ENCODE peak calls at places on chromosomes 3 and 15, in six cellular contexts. P, V, M, S, U and K are unnamed samples.

GRCh38 chr3:143329567-143330164 is 210.1 kb downstream of the CHST2 start:
- DNase-seq in V (peak), P (no peak), M (peak), S (no peak), U (no peak), K (peak)

GRCh38 chr15:19973718-19974117 is 567.9 kb downstream of the GOLGA6L6 start:
- DNase-seq in U (no peak), P (no peak), M (no peak), S (no peak), V (no peak), K (no peak)

GRCh38 chr15:92600902-92601301 is 54.7 kb downstream of the FAM174B start:
- DNase-seq in U (no peak), P (no peak), V (no peak), M (no peak), S (no peak), K (no peak)

GRCh38 chr3:10189557-10190374 is 25.0 kb downstream of the IRAK2 start:
- DNase-seq in S (peak), M (peak), U (no peak), V (peak), P (peak), K (no peak)

GRCh38 chr3:125128861-125129501 is 73.2 kb upstream of the HEG1 start:
- DNase-seq in P (no peak), M (peak), U (no peak), V (no peak), S (no peak), K (no peak)

GRCh38 chr3:182717216-182717615 is 76.1 kb upstream of the ATP11B start:
- DNase-seq in M (no peak), V (no peak), S (no peak), U (no peak), P (no peak), K (no peak)

GRCh38 chr15:77533530-77533929 is 99.2 kb downstream of the LINGO1 start:
- DNase-seq in S (no peak), M (no peak), U (no peak), V (no peak), P (no peak), K (no peak)

GRCh38 chr3:149621218-149622005 is 36.4 kb downstream of the WWTR1 start:
- DNase-seq in V (no peak), M (peak), P (no peak), S (no peak), U (no peak), K (no peak)

GRCh38 chr3:55481067-55481917 is 5.8 kb downstream of the WNT5A start:
- DNase-seq in S (no peak), P (no peak), M (peak), U (no peak), V (peak), K (peak)

GRCh38 chr3:127903596-127903995 is 11.4 kb upstream of the KBTBD12 start:
- DNase-seq in M (no peak), S (no peak), V (no peak), U (no peak), P (no peak), K (no peak)

GRCh38 chr3:150097588-150097890 is 126.8 kb upstream of the PFN2 start:
- DNase-seq in P (no peak), V (no peak), U (no peak), S (no peak), M (no peak), K (no peak)

GRCh38 chr3:182723596-182723995 is 69.7 kb upstream of the ATP11B start:
- DNase-seq in V (no peak), M (no peak), P (no peak), U (no peak), S (no peak), K (no peak)

GRCh38 chr3:119831941-119832371 is 50.1 kb downstream of the NR1I2 start:
- DNase-seq in U (no peak), S (no peak), V (no peak), M (peak), P (no peak), K (no peak)

GRCh38 chr3:164208026-164208425 is 870.3 kb downstream of the SI start:
- DNase-seq in V (no peak), M (no peak), S (no peak), P (no peak), U (no peak), K (no peak)

GRCh38 chr3:95437409-95437808 is 1374.5 kb downstream of the NSUN3 start:
- DNase-seq in V (no peak), U (no peak), M (no peak), S (no peak), P (no peak), K (no peak)

GRCh38 chr3:65672876-65673815 is 365.6 kb downstream of the MAGI1 start:
- DNase-seq in P (peak), M (peak), S (peak), U (peak), V (no peak), K (peak)

GRCh38 chr3:4021162-4021561 is 221.9 kb downstream of the LRRN1 start:
- DNase-seq in M (no peak), U (no peak), P (no peak), V (no peak), S (no peak), K (peak)

GRCh38 chr3:54225841-54226528 is 103.6 kb downstream of the CACNA2D3 start:
- DNase-seq in U (no peak), S (no peak), P (no peak), V (no peak), M (peak), K (no peak)
- TF ChIP-seq CTCF in U (no peak), S (no peak), P (no peak), V (no peak), M (no peak), K (no peak)

GRCh38 chr3:32146669-32147315 is 40.4 kb downstream of the GPD1L start:
- DNase-seq in P (no peak), V (no peak), S (no peak), M (no peak), U (no peak), K (no peak)

GRCh38 chr3:32143849-32144757 is 37.7 kb downstream of the GPD1L start:
- DNase-seq in U (peak), S (peak), P (peak), M (peak), V (no peak), K (peak)

GRCh38 chr3:32147935-32148334 is 41.5 kb downstream of the GPD1L start:
- DNase-seq in V (no peak), P (no peak), S (no peak), U (no peak), M (peak), K (no peak)

GRCh38 chr3:32147509-32147908 is 41.1 kb downstream of the GPD1L start:
- DNase-seq in S (no peak), U (no peak), M (no peak), P (no peak), V (no peak), K (no peak)

GRCh38 chr3:32148356-32148755 is 41.9 kb downstream of the GPD1L start:
- DNase-seq in M (no peak), P (no peak), V (no peak), U (no peak), S (no peak), K (no peak)
- TF ChIP-seq CTCF in M (no peak), P (no peak), V (no peak), U (no peak), S (no peak), K (no peak)

GRCh38 chr3:129004639-129005295 is 3.7 kb downstream of the EFCC1 start:
- DNase-seq in S (no peak), P (no peak), V (no peak), U (no peak), M (no peak), K (no peak)

GRCh38 chr3:129006864-129007263 is 5.8 kb downstream of the EFCC1 start:
- DNase-seq in V (no peak), U (no peak), P (no peak), M (no peak), S (no peak), K (no peak)

GRCh38 chr3:129003578-129004112 is 2.5 kb downstream of the EFCC1 start:
- DNase-seq in U (peak), P (no peak), V (peak), S (peak), M (no peak), K (peak)

GRCh38 chr3:129007792-129008191 is 6.7 kb downstream of the EFCC1 start:
- DNase-seq in P (no peak), V (no peak), M (no peak), U (no peak), S (no peak), K (no peak)

DNA sequence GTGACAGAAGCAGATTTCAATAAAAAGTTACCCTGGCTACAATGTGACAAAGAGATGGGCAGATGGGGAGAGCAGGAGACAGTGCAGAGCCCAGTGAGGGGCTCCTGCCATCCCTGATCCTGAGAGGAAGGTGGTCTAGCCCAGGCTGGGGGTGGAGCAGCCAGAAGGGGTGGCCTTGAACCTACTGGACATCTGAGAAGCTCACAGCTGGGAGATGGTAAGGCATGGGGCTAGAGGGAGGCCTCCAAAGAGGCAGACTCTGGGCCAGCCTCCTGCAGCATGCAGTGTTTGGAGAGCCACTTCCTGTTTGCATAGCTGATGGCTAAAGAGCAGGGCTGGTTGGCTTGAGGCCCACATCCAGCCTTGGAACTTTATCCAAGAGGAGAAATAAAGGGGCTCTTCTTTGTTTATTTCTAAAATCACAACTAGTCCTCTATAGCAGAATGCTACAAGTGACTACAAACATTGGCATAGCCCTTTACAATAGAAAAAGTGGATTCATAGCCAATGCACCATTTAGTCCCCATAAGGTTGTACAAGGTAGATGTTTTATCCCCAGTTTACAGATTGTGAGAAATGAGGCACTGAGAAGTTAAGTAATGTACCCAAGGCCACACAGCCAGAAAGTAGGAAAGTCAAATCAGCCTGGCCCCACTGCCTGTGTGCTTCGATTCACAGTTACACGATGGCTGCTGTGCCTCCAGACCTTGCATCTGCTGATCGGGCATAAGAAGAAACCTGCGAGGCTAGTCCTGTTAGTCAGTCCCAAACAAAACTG is 4.6 kb downstream of the EFCC1 start:
- DNase-seq in P (no peak), V (peak), S (no peak), M (peak), U (no peak), K (no peak)
- TF ChIP-seq CTCF in P (no peak), V (no peak), S (no peak), M (no peak), U (no peak), K (no peak)

GRCh38 chr3:186275436-186275835 is 86.6 kb downstream of the DGKG start:
- DNase-seq in S (no peak), P (no peak), M (no peak), U (no peak), V (no peak), K (no peak)

GRCh38 chr3:186273586-186273985 is 88.4 kb downstream of the DGKG start:
- DNase-seq in P (no peak), V (no peak), U (no peak), S (no peak), M (no peak), K (no peak)

GRCh38 chr3:186280737-186281136 is 81.3 kb downstream of the DGKG start:
- DNase-seq in U (no peak), V (no peak), M (no peak), S (no peak), P (no peak), K (no peak)

GRCh38 chr3:186281172-186281571 is 80.9 kb downstream of the DGKG start:
- DNase-seq in V (no peak), P (no peak), U (no peak), S (no peak), M (peak), K (no peak)

DNA sequence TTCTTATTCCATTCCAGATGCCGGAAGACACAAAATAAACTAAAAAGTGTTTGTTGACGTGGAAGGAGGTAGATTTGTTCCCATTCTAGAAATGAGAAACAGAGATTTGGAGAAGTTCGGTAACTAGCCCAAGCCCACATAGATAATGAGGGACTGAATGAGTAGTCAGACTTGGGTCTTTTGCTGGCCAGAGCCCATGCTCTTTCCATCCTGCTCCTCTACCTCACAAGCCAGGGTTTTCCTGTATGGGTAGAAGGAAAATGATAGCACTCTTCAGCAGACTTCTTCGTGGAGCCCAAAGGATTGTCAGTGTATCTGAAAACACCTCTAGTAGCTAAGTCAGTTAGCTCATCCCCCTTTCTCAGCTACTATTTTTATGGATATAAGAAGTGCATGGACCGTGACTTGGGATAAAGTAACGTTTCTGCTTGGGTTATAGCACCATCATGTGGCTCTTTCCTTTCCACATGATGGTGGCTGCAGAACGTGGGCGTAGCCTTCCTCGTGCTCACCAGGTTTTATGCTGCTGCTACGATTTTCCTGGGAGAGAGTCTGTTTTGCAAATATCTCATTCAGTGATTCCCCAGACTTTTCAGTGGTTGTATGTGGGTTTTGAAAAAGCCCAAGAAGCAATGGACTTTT is 84.6 kb downstream of the DGKG start:
- DNase-seq in S (peak), M (peak), V (no peak), U (peak), P (peak), K (no peak)
- TF ChIP-seq CTCF in S (peak), M (peak), V (peak), U (peak), P (peak), K (peak)

DNA sequence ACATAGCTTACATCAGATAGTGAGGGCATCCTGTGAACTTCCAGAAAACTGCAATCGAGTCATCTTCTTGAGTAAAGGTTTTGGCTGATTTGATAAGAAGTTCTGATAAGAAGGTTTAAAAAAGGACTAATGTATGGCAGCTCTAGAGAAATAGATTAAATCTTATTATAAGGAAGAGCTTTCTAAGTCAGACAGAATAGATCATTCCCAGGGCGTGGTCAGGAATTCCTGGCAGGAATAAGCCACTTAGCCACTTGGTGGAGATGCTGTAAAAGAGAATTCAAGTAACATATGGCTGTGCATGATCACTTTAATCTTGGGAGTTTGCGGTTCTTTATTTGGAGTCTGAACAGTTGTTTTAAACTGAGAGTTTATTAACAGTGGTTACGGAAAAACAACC is 17.4 kb downstream of the PGBD4 start:
- DNase-seq in U (no peak), M (peak), V (no peak), S (peak), P (no peak), K (no peak)
- TF ChIP-seq CTCF in U (no peak), M (no peak), V (no peak), S (no peak), P (no peak), K (no peak)

DNA sequence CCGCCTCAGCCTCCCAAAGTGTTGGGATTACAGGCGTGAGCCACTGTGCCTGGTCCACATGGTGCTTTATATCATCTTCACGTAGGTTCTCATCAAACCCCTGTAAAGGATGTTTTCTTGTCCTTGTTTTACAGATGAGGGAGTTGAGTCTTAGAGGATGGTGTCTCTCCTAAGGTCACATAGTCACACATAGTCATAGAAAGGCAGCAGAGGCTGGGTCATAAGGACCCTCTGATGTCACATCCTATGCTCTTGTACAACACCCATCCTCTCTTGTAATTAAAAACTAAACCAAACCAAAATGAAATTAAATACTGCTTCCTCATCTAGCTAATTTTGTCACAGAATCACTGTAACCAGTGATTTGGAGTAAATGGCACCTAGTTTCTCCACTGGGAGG is 21.9 kb upstream of the ATP1B3 start:
- DNase-seq in V (no peak), S (no peak), P (no peak), M (no peak), U (no peak), K (no peak)
- TF ChIP-seq CTCF in V (no peak), S (no peak), P (no peak), M (no peak), U (no peak), K (no peak)